ENCODE peak calls at places on chromosome 10, in four cellular contexts. X is sigmoid colon, G is thoracic aorta, N is HCT116. H is an unnamed sample.

GRCh38 chr10:132994371-132994796 is 52.0 kb upstream of the CFAP46 start:
- DNase-seq in G (no peak), N (no peak), X (no peak), H (peak; percentile 40)

GRCh38 chr10:101653536-101653935 is 41.4 kb downstream of the FBXW4 start:
- DNase-seq in N (no peak), X (no peak), G (no peak), H (no peak)

GRCh38 chr10:89846276-89846630 is 144.9 kb downstream of the KIF20B start:
- DNase-seq in N (no peak), G (no peak), X (no peak), H (peak; percentile 55)

GRCh38 chr10:4519691-4520402 is 306.2 kb upstream of the AKR1E2 start:
- DNase-seq in G (no peak), X (no peak), N (no peak), H (peak; percentile 91)

GRCh38 chr10:91462423-91462822 is 52.3 kb downstream of the HECTD2 start:
- DNase-seq in X (no peak), N (no peak), G (no peak), H (peak; percentile 28)

GRCh38 chr10:110142965-110143364 is 64.4 kb upstream of the MXI1 start:
- DNase-seq in N (no peak), G (no peak), X (no peak), H (no peak)

GRCh38 chr10:17981766-17982380 is 30.2 kb downstream of the SLC39A12 start:
- DNase-seq in X (no peak), N (peak; percentile 27), G (no peak), H (peak; percentile 86)

GRCh38 chr10:132631348-132631735 is 93.8 kb downstream of the INPP5A start:
- DNase-seq in N (no peak), G (peak; percentile 56), X (peak; percentile 96), H (no peak)

GRCh38 chr10:17368708-17369272 is 85.6 kb downstream of the ST8SIA6 start:
- DNase-seq in G (no peak), X (no peak), N (peak; percentile 24), H (no peak)

GRCh38 chr10:7659560-7659959 is 7.2 kb downstream of the ITIH5 start:
- DNase-seq in X (no peak), N (no peak), G (no peak), H (no peak)

GRCh38 chr10:102593074-102593803 is 51.0 kb upstream of the TRIM8 start:
- DNase-seq in N (no peak), G (no peak), X (no peak), H (peak; percentile 88)

DNA sequence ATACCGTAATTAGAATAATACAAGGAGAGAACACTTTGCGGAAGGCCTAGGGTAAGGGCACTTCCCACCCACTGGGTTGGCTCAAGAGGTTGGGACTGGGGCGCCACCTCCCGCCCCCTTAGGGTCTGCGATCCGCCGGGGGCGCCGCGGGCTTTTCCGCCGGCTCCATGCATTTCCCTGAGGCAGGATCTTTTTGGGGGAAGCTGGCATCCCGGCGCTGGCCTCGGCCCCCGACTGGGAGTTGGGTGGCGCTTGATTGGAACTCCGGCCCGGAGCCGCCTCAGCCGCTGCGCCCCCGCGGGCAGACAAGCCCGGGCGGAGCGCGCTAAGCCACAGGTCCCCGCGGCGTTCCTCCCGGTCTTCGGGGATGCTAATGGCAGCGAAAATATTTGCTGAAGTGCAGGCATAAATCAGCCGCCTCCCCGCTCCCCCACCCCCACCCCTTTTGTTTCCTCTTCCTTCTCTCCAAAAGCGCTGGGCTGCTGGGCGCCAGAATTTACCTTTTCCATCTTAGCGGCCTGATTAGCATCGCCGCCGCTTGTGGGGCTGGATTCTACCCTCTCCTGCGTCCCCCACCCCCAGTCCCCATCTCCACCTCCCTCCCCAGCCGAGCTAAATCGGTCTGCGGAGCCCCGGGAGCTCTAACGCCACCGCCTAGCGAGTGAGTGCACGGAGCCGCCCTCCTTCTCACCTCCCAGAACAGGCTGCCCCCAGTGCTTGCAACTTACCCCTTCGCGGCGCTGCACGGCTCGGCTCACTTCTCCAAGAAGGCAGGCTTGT is 5.1 kb downstream of the UNC5B start:
- DNase-seq in X (no peak), N (no peak), G (no peak), H (no peak)
- TF ChIP-seq CTCF in X (no peak), N (no peak), G (no peak), H (no peak)

GRCh38 chr10:6143128-6143527 is 54.3 kb downstream of the RBM17 start:
- DNase-seq in G (no peak), N (no peak), X (no peak), H (no peak)
- H3K4me3 ChIP-seq in G (no peak overlapping the region), N (no peak overlapping the region), X (no peak overlapping the region), H (no peak overlapping the region)

DNA sequence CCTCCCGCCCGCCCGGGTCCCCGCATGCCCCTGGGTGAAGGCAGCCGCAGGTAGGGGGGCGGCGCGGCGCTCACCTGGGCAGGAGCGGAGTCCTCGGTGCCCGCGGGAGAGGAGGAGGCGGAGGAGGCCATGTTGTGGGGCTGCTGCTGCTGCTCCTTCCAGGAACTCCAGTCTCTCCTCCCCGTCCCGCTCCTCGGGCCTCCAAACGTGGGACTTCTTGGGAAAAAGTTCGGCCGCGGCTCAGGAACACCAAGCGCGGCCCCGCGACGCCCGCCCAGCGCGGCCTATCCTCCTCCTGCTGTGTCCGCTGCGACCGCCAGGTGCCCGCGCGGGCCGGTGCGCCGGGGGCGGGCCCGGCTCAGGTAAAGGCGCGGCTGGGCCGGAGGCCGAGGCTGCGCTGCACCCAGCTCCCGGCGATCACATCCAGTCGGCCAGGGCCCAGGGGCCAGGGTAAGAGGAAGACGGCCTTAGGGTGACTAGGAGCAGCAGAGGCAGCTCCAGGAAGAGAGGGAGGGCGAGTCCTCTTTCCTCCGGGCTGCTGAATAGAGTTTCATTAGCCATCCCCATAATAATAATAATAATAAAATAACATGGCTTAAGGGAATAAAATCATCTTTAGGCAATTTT is 45.0 kb upstream of the CDK1 start:
- DNase-seq in G (no peak), X (no peak), N (peak; percentile 39), H (no peak)
- TF ChIP-seq CTCF in G (peak; percentile 43), X (no peak), N (no peak), H (no peak)

GRCh38 chr10:27319752-27320561 is 79.4 kb upstream of the ACBD5 start:
- DNase-seq in N (no peak), X (peak; percentile 74), G (peak; percentile 25), H (peak; percentile 1)
- H3K4me3 ChIP-seq in N (no peak overlapping the region), X (no peak overlapping the region), G (peak overlapping the region; percentile 62), H (no peak overlapping the region)

H was measured in foreskin fibroblast.